ENCODE peak calls at places on chromosome 22, in nine cellular contexts. R, V, U, O, I, Y, A, T and D are unnamed samples.

GRCh38 chr22:45036154-45036553 is 26.3 kb upstream of the PHF21B start:
- DNase-seq in O (no peak), I (no peak), V (no peak), U (no peak), Y (no peak), A (no peak), T (peak), R (no peak), D (no peak)

GRCh38 chr22:29536411-29536810 is 17.1 kb downstream of the THOC5 start:
- DNase-seq in A (no peak), O (no peak), T (no peak), Y (no peak), U (no peak), R (no peak), I (no peak), V (no peak), D (no peak)

GRCh38 chr22:33472462-33473344 is 414.5 kb upstream of the SYN3 start:
- DNase-seq in U (no peak), V (peak), O (no peak), A (no peak), T (peak), Y (no peak), I (no peak), R (no peak), D (no peak)

GRCh38 chr22:41620646-41621098 is at the start of gene DESI1:
- DNase-seq in Y (no peak), O (peak), V (no peak), I (no peak), U (peak), A (no peak), R (no peak), T (no peak), D (no peak)

GRCh38 chr22:31098633-31099110 is 8.7 kb downstream of the SELENOM start:
- DNase-seq in R (no peak), Y (no peak), V (no peak), I (no peak), U (no peak), O (no peak), T (no peak), A (no peak), D (no peak)

GRCh38 chr22:38072322-38073149 is 11.4 kb downstream of the SLC16A8 start:
- DNase-seq in O (no peak), R (no peak), U (no peak), I (no peak), A (no peak), T (no peak), Y (no peak), V (no peak), D (no peak)

GRCh38 chr22:33194529-33194928 is 136.3 kb upstream of the SYN3 start:
- DNase-seq in R (no peak), I (no peak), Y (no peak), U (no peak), T (no peak), V (no peak), A (no peak), O (no peak), D (no peak)

GRCh38 chr22:29457730-29458129 is 19.3 kb downstream of the RFPL1 start:
- DNase-seq in T (peak), A (no peak), Y (peak), I (no peak), U (peak), O (peak), R (peak), V (peak), D (peak)

GRCh38 chr22:50342651-50343540 is at the start of gene PPP6R2:
- DNase-seq in R (peak), I (peak), Y (peak), O (peak), A (peak), T (peak), V (peak), U (peak), D (peak)

GRCh38 chr22:28052818-28053217 is 133.8 kb upstream of the PITPNB start:
- DNase-seq in V (no peak), I (no peak), Y (no peak), T (no peak), U (no peak), A (no peak), R (no peak), O (no peak), D (no peak)

GRCh38 chr22:19571995-19572394 is 47.8 kb upstream of the CLDN5 start:
- DNase-seq in T (no peak), R (peak), V (no peak), I (no peak), A (no peak), Y (no peak), U (no peak), O (no peak), D (no peak)

GRCh38 chr22:37267128-37267587 is 15.2 kb upstream of the CYTH4 start:
- DNase-seq in R (peak), T (no peak), A (peak), I (peak), Y (no peak), U (peak), O (peak), V (peak), D (no peak)

GRCh38 chr22:39800790-39801540 is 92.6 kb downstream of the ENTHD1 start:
- DNase-seq in R (no peak), T (no peak), I (no peak), U (no peak), V (no peak), A (no peak), Y (no peak), O (no peak), D (no peak)

GRCh38 chr22:37353839-37354238 is 71.5 kb downstream of the CYTH4 start:
- DNase-seq in I (no peak), Y (no peak), A (no peak), T (no peak), U (no peak), V (peak), O (no peak), R (no peak), D (no peak)

GRCh38 chr22:26770624-26771023 is 113.2 kb downstream of the MIAT start:
- DNase-seq in T (peak), A (no peak), Y (peak), V (no peak), U (peak), O (no peak), I (no peak), R (no peak), D (no peak)

GRCh38 chr22:23062616-23063538 is 7.4 kb upstream of the GNAZ start:
- DNase-seq in A (no peak), R (no peak), Y (no peak), T (no peak), V (no peak), I (no peak), O (no peak), U (no peak), D (no peak)

GRCh38 chr22:50326959-50327710 is at the start of gene DENND6B:
- DNase-seq in O (peak), U (peak), V (peak), T (peak), R (peak), A (peak), Y (peak), I (peak), D (peak)

GRCh38 chr22:32466496-32466895 is 2.2 kb upstream of the BPIFC start:
- DNase-seq in V (peak), A (no peak), Y (no peak), T (peak), O (no peak), U (no peak), R (no peak), I (no peak), D (no peak)

GRCh38 chr22:44458044-44459020 is 39.7 kb downstream of the RTL6 start:
- DNase-seq in R (no peak), O (no peak), A (no peak), Y (no peak), I (no peak), U (no peak), T (no peak), V (no peak), D (no peak)

GRCh38 chr22:48424201-48424627 is 1403.5 kb downstream of the BRD1 start:
- DNase-seq in V (no peak), I (no peak), Y (no peak), U (no peak), T (no peak), R (no peak), O (no peak), A (no peak), D (no peak)

GRCh38 chr22:27748355-27749168 is 53.0 kb downstream of the MN1 start:
- DNase-seq in R (no peak), V (no peak), A (no peak), T (peak), Y (no peak), O (no peak), U (no peak), I (no peak), D (peak)

GRCh38 chr22:19738664-19739447 is 15.5 kb downstream of the GP1BB start:
- DNase-seq in V (no peak), U (no peak), T (no peak), A (no peak), I (no peak), O (no peak), R (no peak), Y (no peak), D (no peak)

GRCh38 chr22:19991645-19992451 is 24.8 kb downstream of the ARVCF start:
- DNase-seq in A (no peak), T (no peak), R (no peak), V (no peak), Y (no peak), U (no peak), O (no peak), I (no peak), D (no peak)

GRCh38 chr22:49503896-49504521 is 323.7 kb downstream of the BRD1 start:
- DNase-seq in O (no peak), V (peak), A (no peak), T (no peak), U (no peak), R (peak), I (no peak), Y (no peak), D (no peak)

GRCh38 chr22:49826603-49827306 is 918 bp downstream of the BRD1 start:
- DNase-seq in V (peak), T (peak), U (no peak), A (no peak), Y (peak), I (peak), R (no peak), O (no peak), D (no peak)

GRCh38 chr22:30170126-30170525 is 76.4 kb downstream of the LIF start:
- DNase-seq in T (no peak), A (no peak), O (no peak), Y (no peak), R (no peak), I (no peak), U (no peak), V (no peak), D (no peak)

GRCh38 chr22:45445031-45445710 is 31.7 kb downstream of the RIBC2 start:
- DNase-seq in T (no peak), V (no peak), I (no peak), Y (no peak), A (no peak), U (no peak), R (no peak), O (no peak), D (no peak)

GRCh38 chr22:46355369-46355995 is 20.0 kb downstream of the TRMU start:
- DNase-seq in U (peak), Y (peak), I (no peak), T (peak), V (peak), A (peak), R (peak), O (peak), D (peak)

GRCh38 chr22:22855617-22856308 is 31.9 kb upstream of the IGLL5 start:
- DNase-seq in U (peak), I (no peak), Y (no peak), A (no peak), O (peak), T (no peak), R (peak), V (peak), D (peak)

GRCh38 chr22:49412236-49412635 is 415.4 kb downstream of the BRD1 start:
- DNase-seq in U (no peak), V (no peak), I (no peak), Y (no peak), A (no peak), T (no peak), R (no peak), O (no peak), D (no peak)

GRCh38 chr22:49320714-49321476 is 506.8 kb downstream of the BRD1 start:
- DNase-seq in R (no peak), T (no peak), I (no peak), U (no peak), V (no peak), Y (no peak), A (no peak), O (no peak), D (no peak)

GRCh38 chr22:45212992-45213751 is 27.5 kb downstream of the KIAA0930 start:
- DNase-seq in T (peak), A (no peak), O (no peak), V (no peak), I (no peak), R (no peak), Y (peak), U (peak), D (no peak)

GRCh38 chr22:31079095-31079642 is 1.9 kb upstream of the SMTN start:
- DNase-seq in O (no peak), U (no peak), R (no peak), I (no peak), V (no peak), A (no peak), Y (no peak), T (no peak), D (no peak)

GRCh38 chr22:36383110-36383581 is 4.6 kb downstream of the MYH9 start:
- DNase-seq in Y (peak), V (peak), A (no peak), O (no peak), I (no peak), U (no peak), T (peak), R (peak), D (peak)

GRCh38 chr22:27317961-27318360 is 483.6 kb downstream of the MN1 start:
- DNase-seq in T (no peak), U (no peak), I (no peak), V (peak), Y (no peak), O (no peak), A (no peak), R (no peak), D (no peak)

GRCh38 chr22:23751441-23751996 is 607 bp upstream of the ZNF70 start:
- DNase-seq in T (no peak), A (no peak), U (no peak), Y (no peak), I (no peak), R (no peak), V (peak), O (no peak), D (peak)

GRCh38 chr22:49930128-49930527 is 11.7 kb downstream of the CRELD2 start:
- DNase-seq in I (no peak), V (no peak), U (no peak), A (no peak), R (no peak), Y (no peak), T (no peak), O (no peak), D (no peak)

GRCh38 chr22:36775589-36775965 is 342 bp downstream of the IFT27 start:
- DNase-seq in O (no peak), A (peak), Y (no peak), T (peak), R (peak), V (peak), U (no peak), I (peak), D (peak)

GRCh38 chr22:40654522-40655167 is 18.1 kb upstream of the MRTFA start:
- DNase-seq in O (peak), T (peak), I (no peak), U (peak), V (peak), A (no peak), Y (peak), R (peak), D (peak)

GRCh38 chr22:41991111-41991510 is 7.5 kb upstream of the WBP2NL start:
- DNase-seq in V (no peak), R (no peak), T (no peak), O (no peak), A (no peak), I (no peak), U (no peak), Y (no peak), D (no peak)